ENCODE peak calls at places on chromosome 18, in six cellular contexts. Q, P, T, W, V and H are unnamed samples.

GRCh38 chr18:45913276-45913675 is 53.9 kb downstream of the EPG5 start:
- DNase-seq in Q (no peak), P (no peak), T (no peak), W (no peak), V (no peak), H (no peak)

GRCh38 chr18:40624959-40625358 is 1330.1 kb upstream of the PIK3C3 start:
- DNase-seq in Q (no peak), P (no peak), T (no peak), W (no peak), V (no peak), H (no peak)

GRCh38 chr18:5294113-5294617 is 1.4 kb downstream of the ZBTB14 start:
- DNase-seq in Q (peak; percentile 49), P (no peak), T (peak; percentile 83), W (no peak), V (peak; percentile 61), H (peak; percentile 40)

GRCh38 chr18:54973046-54973445 is 13.8 kb upstream of the CCDC68 start:
- DNase-seq in Q (no peak), P (no peak), T (no peak), W (no peak), V (no peak), H (no peak)

GRCh38 chr18:11150271-11150615 is 874 bp upstream of the PIEZO2 start:
- DNase-seq in Q (no peak), P (no peak), T (no peak), W (no peak), V (no peak), H (no peak)

GRCh38 chr18:23902396-23902795 is 112.2 kb upstream of the TTC39C start:
- DNase-seq in Q (no peak), P (no peak), T (no peak), W (no peak), V (no peak), H (no peak)

GRCh38 chr18:2002178-2002577 is 569.1 kb downstream of the METTL4 start:
- DNase-seq in Q (no peak), P (no peak), T (no peak), W (no peak), V (no peak), H (peak; percentile 14)

GRCh38 chr18:75223687-75224347 is 13.2 kb downstream of the TSHZ1 start:
- DNase-seq in Q (no peak), P (no peak), T (no peak), W (no peak), V (no peak), H (no peak)

GRCh38 chr18:79598885-79599175 is 80.8 kb upstream of the CTDP1 start:
- DNase-seq in Q (no peak), P (no peak), T (peak; percentile 40), W (no peak), V (no peak), H (no peak)

GRCh38 chr18:73458186-73458964 is 590.6 kb upstream of the NETO1 start:
- DNase-seq in Q (no peak), P (no peak), T (no peak), W (no peak), V (no peak), H (no peak)

GRCh38 chr18:9596257-9596656 is 18.1 kb downstream of the PPP4R1 start:
- DNase-seq in Q (no peak), P (no peak), T (no peak), W (no peak), V (no peak), H (no peak)

GRCh38 chr18:49061906-49062831 is 111.4 kb upstream of the SMAD7 start:
- DNase-seq in Q (no peak), P (no peak), T (no peak), W (no peak), V (no peak), H (no peak)
- H3K4me1 ChIP-seq in Q (peaks cover 18% of the 10 kb centered on the region), P (no peaks in the 10 kb centered on the region), T (peaks cover 6% of the 10 kb centered on the region), W (no peaks in the 10 kb centered on the region), V (peaks cover 5% of the 10 kb centered on the region), H (no peaks in the 10 kb centered on the region)

GRCh38 chr18:67514901-67515540 is 1.5 kb downstream of the DSEL start:
- DNase-seq in Q (no peak), P (no peak), T (no peak), W (no peak), V (no peak), H (no peak)
- H3K4me3 ChIP-seq in Q (no peak overlapping the region), P (no peak overlapping the region), T (peak overlapping the region; percentile 79), W (no peak overlapping the region), V (peak overlapping the region; percentile 87), H (peak overlapping the region; percentile 80)

GRCh38 chr18:57856128-57856527 is 53.0 kb upstream of the ATP8B1 start:
- DNase-seq in Q (no peak), P (no peak), T (no peak), W (no peak), V (no peak), H (no peak)

GRCh38 chr18:57863706-57864105 is 60.6 kb upstream of the ATP8B1 start:
- DNase-seq in Q (no peak), P (no peak), T (no peak), W (no peak), V (no peak), H (no peak)

GRCh38 chr18:57856707-57857280 is 53.7 kb upstream of the ATP8B1 start:
- DNase-seq in Q (no peak), P (no peak), T (no peak), W (no peak), V (no peak), H (no peak)

GRCh38 chr18:57854726-57855125 is 51.6 kb upstream of the ATP8B1 start:
- DNase-seq in Q (no peak), P (no peak), T (no peak), W (no peak), V (no peak), H (no peak)

GRCh38 chr18:57859314-57859713 is 56.2 kb upstream of the ATP8B1 start:
- DNase-seq in Q (no peak), P (no peak), T (no peak), W (peak; percentile 39), V (no peak), H (no peak)
- TF ChIP-seq CTCF in Q (no peak), P (no peak), T (peak; percentile 41), W (peak; percentile 19), V (peak; percentile 32), H (no peak)

GRCh38 chr18:48026216-48026615 is 95.8 kb upstream of the SMAD2 start:
- DNase-seq in Q (no peak), P (no peak), T (peak; percentile 27), W (no peak), V (no peak), H (no peak)
- H3K4me1 ChIP-seq in Q (peaks cover 40% of the 10 kb centered on the region), P (no peaks in the 10 kb centered on the region), T (peaks cover 26% of the 10 kb centered on the region), W (peaks cover 55% of the 10 kb centered on the region), V (no peaks in the 10 kb centered on the region), H (peaks cover 5% of the 10 kb centered on the region)

GRCh38 chr18:26545737-26546136 is 2.6 kb downstream of the KCTD1 start:
- DNase-seq in Q (no peak), P (no peak), T (no peak), W (peak; percentile 11), V (no peak), H (no peak)

GRCh38 chr18:26547302-26548143 is 830 bp downstream of the KCTD1 start:
- DNase-seq in Q (peak; percentile 63), P (peak; percentile 12), T (peak; percentile 86), W (peak; percentile 85), V (peak; percentile 54), H (peak; percentile 29)

GRCh38 chr18:26546170-26546874 is 2.0 kb downstream of the KCTD1 start:
- DNase-seq in Q (no peak), P (no peak), T (no peak), W (peak; percentile 21), V (no peak), H (no peak)

GRCh38 chr18:26548144-26549102 is at the start of gene KCTD1:
- DNase-seq in Q (peak; percentile 86), P (peak; percentile 26), T (peak; percentile 89), W (peak; percentile 90), V (peak; percentile 83), H (peak; percentile 83)

GRCh38 chr18:26546875-26547301 is 1.5 kb downstream of the KCTD1 start:
- DNase-seq in Q (peak; percentile 19), P (no peak), T (no peak), W (no peak), V (no peak), H (no peak)
- H3K4me3 ChIP-seq in Q (no peak overlapping the region), P (no peak overlapping the region), T (no peak overlapping the region), W (peak overlapping the region; percentile 91), V (peak overlapping the region; percentile 90), H (no peak overlapping the region)

DNA sequence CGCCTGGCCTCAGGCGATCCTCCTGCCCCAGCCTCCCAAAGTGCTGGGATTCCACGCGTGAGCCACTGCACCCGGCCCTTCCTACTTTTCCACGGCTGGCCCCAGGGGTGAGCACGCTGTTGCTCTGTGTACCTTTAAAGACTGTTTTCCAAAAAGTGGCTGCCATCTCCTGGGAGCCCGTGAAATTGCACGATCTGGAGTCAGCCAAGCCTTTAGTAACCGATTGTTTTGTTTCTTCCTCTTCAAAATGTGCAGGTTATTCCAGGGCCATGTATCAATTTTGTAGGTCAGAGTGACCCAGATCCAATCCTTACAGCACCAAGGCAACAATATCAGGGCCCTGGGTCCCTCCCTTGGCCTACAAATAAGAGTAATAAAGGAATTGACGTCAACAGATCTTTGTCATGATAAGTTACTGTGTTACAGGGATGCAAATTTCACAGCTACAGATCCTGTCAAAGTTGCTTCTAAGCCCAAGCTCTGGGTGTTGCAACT is 135.6 kb upstream of the ZNF236 start:
- DNase-seq in Q (peak; percentile 69), P (no peak), T (no peak), W (peak; percentile 42), V (peak; percentile 68), H (no peak)
- TF ChIP-seq CTCF in Q (peak; percentile 38), P (no peak), T (peak; percentile 63), W (peak; percentile 58), V (peak; percentile 45), H (peak; percentile 24)

DNA sequence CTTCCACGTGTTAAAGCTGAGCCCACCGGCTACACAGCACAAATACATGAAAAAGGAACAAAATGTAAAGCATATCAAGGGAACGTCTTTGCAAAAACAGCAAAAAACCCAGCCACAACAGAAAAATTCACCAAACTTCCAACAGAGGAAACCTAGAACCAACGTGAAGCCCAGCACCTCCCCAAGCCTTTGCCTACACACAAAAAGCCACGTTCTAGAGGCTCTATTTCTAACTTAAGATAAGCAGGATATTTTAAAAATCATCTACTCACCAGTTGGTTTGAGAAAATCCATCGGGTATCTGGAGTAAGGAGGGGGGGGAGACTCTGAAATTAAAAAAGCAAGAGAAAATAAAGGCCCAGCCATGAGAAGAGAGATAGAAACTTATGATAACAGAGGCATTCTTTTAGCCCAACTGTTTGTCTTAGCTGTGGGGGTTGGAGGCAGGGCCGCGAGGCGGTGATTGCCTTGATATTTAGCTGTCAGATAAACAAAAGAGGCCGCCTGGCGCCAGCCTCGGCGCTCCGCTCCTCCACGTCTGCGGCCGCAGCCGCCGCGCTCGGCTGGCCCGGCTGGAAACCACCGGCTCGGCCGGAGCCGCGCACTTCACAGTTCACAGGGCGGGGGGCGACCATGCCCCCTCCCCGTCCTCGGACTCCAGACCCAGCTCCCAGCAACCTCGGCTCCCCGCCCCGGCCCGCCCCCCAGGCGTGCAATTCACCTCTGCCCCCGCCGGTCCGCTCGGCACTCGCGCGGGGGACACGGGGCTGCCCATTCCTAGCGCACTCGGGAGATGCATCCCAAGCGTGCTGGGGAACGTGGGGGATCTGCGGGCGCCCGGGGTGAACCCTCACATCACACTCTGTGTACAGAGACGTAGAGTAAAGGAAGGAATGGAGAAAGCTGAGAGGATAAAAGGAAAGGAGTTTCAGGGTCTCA is 2.4 kb downstream of the SMAD7 start:
- DNase-seq in Q (peak; percentile 64), P (peak; percentile 37), T (peak; percentile 83), W (no peak), V (peak; percentile 77), H (no peak)
- H3K4me1 ChIP-seq in Q (peaks cover 55% of the 10 kb centered on the region), P (peaks cover 56% of the 10 kb centered on the region), T (peaks cover 54% of the 10 kb centered on the region), W (peaks cover 39% of the 10 kb centered on the region), V (peaks cover 55% of the 10 kb centered on the region), H (peaks cover 52% of the 10 kb centered on the region)

GRCh38 chr18:22868831-22869230 is 64.3 kb upstream of the RBBP8 start:
- DNase-seq in Q (no peak), P (no peak), T (no peak), W (no peak), V (no peak), H (no peak)

GRCh38 chr18:22860807-22861206 is 72.3 kb upstream of the RBBP8 start:
- DNase-seq in Q (no peak), P (no peak), T (no peak), W (no peak), V (no peak), H (no peak)

GRCh38 chr18:22865354-22866116 is 67.6 kb upstream of the RBBP8 start:
- DNase-seq in Q (no peak), P (no peak), T (no peak), W (no peak), V (no peak), H (no peak)
- H3K4me3 ChIP-seq in Q (no peak overlapping the region), P (no peak overlapping the region), T (peak overlapping the region; percentile 21), W (no peak overlapping the region), V (no peak overlapping the region), H (no peak overlapping the region)